ENCODE peak calls at places on chromosomes 1 and 21, in four cellular contexts. One of them, this sample, is unnamed.

GRCh38 chr1:78864175-78864574 is 142.4 kb downstream of the ADGRL4 start:
- DNase-seq in neural crest cell: no peak
- DNase-seq in HL-60: no peak
- DNase-seq in brain microvascular endothelial cell: no peak
- DNase-seq in this sample: no peak

GRCh38 chr1:150259758-150260669 is 2.4 kb downstream of the CA14 start:
- DNase-seq in HL-60: no peak
- DNase-seq in neural crest cell: peak; percentile 35
- DNase-seq in brain microvascular endothelial cell: no peak
- DNase-seq in this sample: no peak

GRCh38 chr1:37474051-37474696 is at the start of gene ZC3H12A:
- DNase-seq in brain microvascular endothelial cell: peak; percentile 71
- DNase-seq in HL-60: peak; percentile 84
- DNase-seq in neural crest cell: peak; percentile 76
- DNase-seq in this sample: peak; percentile 84

GRCh38 chr21:37654596-37654995 is 261.7 kb downstream of the KCNJ6 start:
- DNase-seq in brain microvascular endothelial cell: no peak
- DNase-seq in HL-60: no peak
- DNase-seq in neural crest cell: no peak
- DNase-seq in this sample: no peak

GRCh38 chr1:47761974-47762373 is 235.2 kb downstream of the TRABD2B start:
- DNase-seq in neural crest cell: no peak
- DNase-seq in HL-60: no peak
- DNase-seq in brain microvascular endothelial cell: no peak
- DNase-seq in this sample: no peak

GRCh38 chr1:245084551-245084950 is 70.2 kb upstream of the KIF26B start:
- DNase-seq in neural crest cell: no peak
- DNase-seq in HL-60: no peak
- DNase-seq in brain microvascular endothelial cell: peak; percentile 38
- DNase-seq in this sample: no peak

GRCh38 chr21:38645282-38645681 is 147.0 kb upstream of the ERG start:
- DNase-seq in brain microvascular endothelial cell: peak; percentile 94
- DNase-seq in HL-60: no peak
- DNase-seq in neural crest cell: no peak
- DNase-seq in this sample: no peak

GRCh38 chr1:6134206-6134605 is 45.9 kb downstream of the CHD5 start:
- DNase-seq in neural crest cell: no peak
- DNase-seq in HL-60: no peak
- DNase-seq in brain microvascular endothelial cell: no peak
- DNase-seq in this sample: no peak

GRCh38 chr1:109478806-109479205 is 4.9 kb upstream of the ATXN7L2 start:
- DNase-seq in brain microvascular endothelial cell: no peak
- DNase-seq in neural crest cell: no peak
- DNase-seq in HL-60: no peak
- DNase-seq in this sample: no peak

GRCh38 chr1:40476924-40477679 is at the start of gene ZFP69:
- DNase-seq in brain microvascular endothelial cell: peak; percentile 20
- DNase-seq in neural crest cell: peak; percentile 68
- DNase-seq in HL-60: peak; percentile 62
- DNase-seq in this sample: peak; percentile 69

GRCh38 chr21:43308101-43308500 is 118.8 kb downstream of the SIK1 start:
- DNase-seq in brain microvascular endothelial cell: no peak
- DNase-seq in neural crest cell: no peak
- DNase-seq in HL-60: no peak
- DNase-seq in this sample: no peak

GRCh38 chr1:245154429-245155185 is at the start of gene KIF26B:
- DNase-seq in brain microvascular endothelial cell: peak; percentile 50
- DNase-seq in HL-60: no peak
- DNase-seq in neural crest cell: peak; percentile 46
- DNase-seq in this sample: peak; percentile 5

GRCh38 chr1:198671136-198671535 is 32.3 kb downstream of the PTPRC start:
- DNase-seq in HL-60: no peak
- DNase-seq in neural crest cell: no peak
- DNase-seq in brain microvascular endothelial cell: no peak
- DNase-seq in this sample: no peak

GRCh38 chr1:217562229-217562878 is 68.5 kb downstream of the GPATCH2 start:
- DNase-seq in brain microvascular endothelial cell: peak; percentile 51
- DNase-seq in neural crest cell: no peak
- DNase-seq in HL-60: no peak
- DNase-seq in this sample: no peak

GRCh38 chr1:220791287-220791686 is 4.6 kb downstream of the MTARC1 start:
- DNase-seq in neural crest cell: no peak
- DNase-seq in brain microvascular endothelial cell: no peak
- DNase-seq in HL-60: no peak
- DNase-seq in this sample: peak; percentile 19